ENCODE peak calls at places on chromosomes 12 and 14, in ten cellular contexts. E is KBM-7; G is midbrain; Z is bronchial epithelial cell; I is progenitor cell of endocrine pancreas; M is prostate gland; X is ELF-1; B is stimulated activated CD4-positive, alpha-beta T cell treated with anti-CD3 and anti-CD28 coated beads, Interleukin-4, amount 100 ng/mL, for 1 hour; Y is HCT116; C is glutamatergic neuron. K is an unnamed sample.

GRCh38 chr14:29717906-29718305 is 209.7 kb downstream of the PRKD1 start:
- DNase-seq in E (no peak), X (no peak), Y (no peak), Z (no peak), I (no peak), C (no peak), G (no peak), B (no peak), M (no peak), K (no peak)

GRCh38 chr12:12726543-12727093 is 9.4 kb downstream of the CDKN1B start:
- DNase-seq in Z (peak), G (no peak), I (no peak), C (no peak), E (peak), X (no peak), B (no peak), M (no peak), Y (no peak), K (peak)

GRCh38 chr14:64405295-64405694 is 17.1 kb downstream of the MTHFD1 start:
- DNase-seq in G (no peak), B (no peak), C (no peak), Y (no peak), E (no peak), I (no peak), X (peak), M (no peak), Z (no peak), K (no peak)

GRCh38 chr12:121060149-121061001 is 21.3 kb upstream of the OASL start:
- DNase-seq in M (no peak), I (no peak), Y (peak), C (no peak), Z (peak), E (peak), X (peak), G (peak), B (peak), K (peak)

GRCh38 chr12:55838361-55838760 is 4.4 kb downstream of the MMP19 start:
- DNase-seq in Z (no peak), G (no peak), E (no peak), X (no peak), I (no peak), C (no peak), Y (no peak), M (no peak), B (no peak), K (no peak)

GRCh38 chr12:109304485-109304884 is 4.6 kb downstream of the FOXN4 start:
- DNase-seq in Z (no peak), G (no peak), E (no peak), I (no peak), B (no peak), M (no peak), Y (no peak), C (peak), X (no peak), K (no peak)

GRCh38 chr12:102426599-102427541 is 53.5 kb downstream of the IGF1 start:
- DNase-seq in X (no peak), M (no peak), Y (no peak), E (no peak), G (no peak), Z (no peak), B (no peak), I (no peak), C (no peak), K (no peak)

GRCh38 chr12:87847147-87847546 is 182.1 kb downstream of the C12orf50 start:
- DNase-seq in X (peak), Z (no peak), M (no peak), E (no peak), I (no peak), B (no peak), G (no peak), Y (no peak), C (peak), K (no peak)

GRCh38 chr14:104221071-104221625 is 82.8 kb downstream of the KIF26A start:
- DNase-seq in C (no peak), E (no peak), G (no peak), X (no peak), I (no peak), M (no peak), B (no peak), Y (no peak), Z (no peak), K (no peak)

GRCh38 chr14:69674546-69675245 is 63.3 kb downstream of the SUSD6 start:
- DNase-seq in X (no peak), C (no peak), Z (no peak), I (no peak), M (no peak), B (peak), G (no peak), Y (no peak), E (no peak), K (no peak)

GRCh38 chr12:122421263-122421814 is 1.1 kb downstream of the CLIP1 start:
- DNase-seq in M (peak), X (peak), I (no peak), C (peak), G (peak), Y (no peak), B (peak), Z (peak), E (peak), K (no peak)

GRCh38 chr12:15334225-15334624 is 11.9 kb downstream of the PTPRO start:
- DNase-seq in Y (no peak), G (no peak), Z (peak), I (no peak), B (no peak), E (no peak), M (no peak), X (no peak), C (no peak), K (no peak)

GRCh38 chr12:25524381-25524780 is 28.7 kb downstream of the LMNTD1 start:
- DNase-seq in I (no peak), Y (no peak), G (no peak), M (no peak), Z (no peak), C (no peak), X (no peak), E (no peak), B (no peak), K (no peak)

GRCh38 chr12:89267404-89267803 is 84.9 kb downstream of the DUSP6 start:
- DNase-seq in I (no peak), B (no peak), Z (no peak), E (no peak), X (no peak), G (no peak), M (no peak), Y (no peak), C (no peak), K (no peak)

GRCh38 chr14:92677087-92677668 is 71.2 kb downstream of the LGMN start:
- DNase-seq in E (peak), X (no peak), B (no peak), I (no peak), Y (no peak), C (no peak), G (peak), Z (no peak), M (no peak), K (no peak)

GRCh38 chr12:132686831-132687210 is 321 bp downstream of the POLE start:
- DNase-seq in Y (no peak), B (no peak), Z (no peak), I (no peak), G (no peak), M (no peak), E (no peak), C (no peak), X (peak), K (no peak)

GRCh38 chr14:32509632-32510187 is 180.6 kb downstream of the AKAP6 start:
- DNase-seq in I (no peak), Z (peak), X (peak), G (peak), C (no peak), B (no peak), M (peak), Y (no peak), E (no peak), K (peak)

GRCh38 chr12:110575326-110575725 is 7.8 kb downstream of the PPTC7 start:
- DNase-seq in M (no peak), Z (no peak), G (no peak), C (no peak), Y (no peak), B (no peak), I (no peak), E (no peak), X (no peak), K (no peak)

GRCh38 chr12:55446334-55446733 is 2.5 kb downstream of the OR6C2 start:
- DNase-seq in G (no peak), Y (no peak), C (no peak), X (no peak), E (peak), I (no peak), Z (no peak), B (no peak), M (no peak), K (no peak)

GRCh38 chr14:22095845-22096510 is 422.4 kb upstream of the OR4E1 start:
- DNase-seq in G (no peak), C (no peak), X (no peak), M (no peak), B (no peak), E (no peak), I (no peak), Y (no peak), Z (no peak), K (no peak)

GRCh38 chr12:108846320-108846719 is 11.1 kb downstream of the SSH1 start:
- DNase-seq in G (peak), C (peak), Y (no peak), X (no peak), B (no peak), E (no peak), I (no peak), M (peak), Z (no peak), K (no peak)

GRCh38 chr14:106807493-106807892 is 1281.1 kb downstream of the TMEM121 start:
- DNase-seq in C (no peak), E (no peak), B (no peak), Z (no peak), X (no peak), Y (no peak), G (no peak), M (no peak), I (no peak), K (no peak)

GRCh38 chr12:121926874-121927706 is 8.7 kb downstream of the CFAP251 start:
- DNase-seq in I (no peak), G (no peak), Y (no peak), E (peak), Z (no peak), M (no peak), B (no peak), C (no peak), X (no peak), K (no peak)

GRCh38 chr14:51081712-51082111 is 13.2 kb downstream of the TRIM9 start:
- DNase-seq in M (no peak), Z (no peak), G (no peak), B (no peak), E (no peak), X (no peak), Y (no peak), I (no peak), C (no peak), K (no peak)

K was measured in pulmonary artery endothelial cell.